ENCODE peak calls at places on chromosomes 2 and 18, in eight cellular contexts. One of them, this sample, is unnamed.

GRCh38 chr2:196125596-196125995 is 45.8 kb downstream of the STK17B start:
- DNase-seq in mucosa of descending colon: no peak
- DNase-seq in progenitor cell of endocrine pancreas: no peak
- DNase-seq in neural progenitor cell: no peak
- DNase-seq in IMR-90: no peak
- DNase-seq in foreskin fibroblast: no peak
- DNase-seq in cardiac muscle cell: no peak
- DNase-seq in cardiac fibroblast: peak
- DNase-seq in this sample: peak

GRCh38 chr18:23703987-23704384 is 14.7 kb downstream of the LAMA3 start:
- DNase-seq in cardiac fibroblast: no peak
- DNase-seq in mucosa of descending colon: no peak
- DNase-seq in cardiac muscle cell: no peak
- DNase-seq in IMR-90: no peak
- DNase-seq in progenitor cell of endocrine pancreas: no peak
- DNase-seq in neural progenitor cell: no peak
- DNase-seq in foreskin fibroblast: no peak
- DNase-seq in this sample: no peak

GRCh38 chr2:62467475-62468321 is 38.3 kb downstream of the TMEM17 start:
- DNase-seq in IMR-90: no peak
- DNase-seq in progenitor cell of endocrine pancreas: no peak
- DNase-seq in cardiac fibroblast: peak
- DNase-seq in neural progenitor cell: no peak
- DNase-seq in mucosa of descending colon: no peak
- DNase-seq in foreskin fibroblast: no peak
- DNase-seq in cardiac muscle cell: no peak
- DNase-seq in this sample: peak

GRCh38 chr2:28333606-28334526 is 58.8 kb upstream of the FOSL2 start:
- DNase-seq in cardiac muscle cell: no peak
- DNase-seq in progenitor cell of endocrine pancreas: no peak
- DNase-seq in IMR-90: no peak
- DNase-seq in cardiac fibroblast: peak
- DNase-seq in mucosa of descending colon: no peak
- DNase-seq in foreskin fibroblast: no peak
- DNase-seq in neural progenitor cell: no peak
- DNase-seq in this sample: no peak

GRCh38 chr2:9001229-9001628 is 2.3 kb downstream of the MBOAT2 start:
- DNase-seq in progenitor cell of endocrine pancreas: no peak
- DNase-seq in neural progenitor cell: no peak
- DNase-seq in foreskin fibroblast: peak
- DNase-seq in IMR-90: peak
- DNase-seq in cardiac muscle cell: no peak
- DNase-seq in mucosa of descending colon: peak
- DNase-seq in cardiac fibroblast: peak
- DNase-seq in this sample: peak

GRCh38 chr2:201642086-201642578 is 1.2 kb downstream of the TMEM237 start:
- DNase-seq in mucosa of descending colon: no peak
- DNase-seq in cardiac muscle cell: no peak
- DNase-seq in progenitor cell of endocrine pancreas: no peak
- DNase-seq in IMR-90: no peak
- DNase-seq in neural progenitor cell: no peak
- DNase-seq in foreskin fibroblast: no peak
- DNase-seq in cardiac fibroblast: no peak
- DNase-seq in this sample: no peak

GRCh38 chr2:106963156-106963555 is 77.2 kb upstream of the ST6GAL2 start:
- DNase-seq in mucosa of descending colon: no peak
- DNase-seq in cardiac muscle cell: no peak
- DNase-seq in progenitor cell of endocrine pancreas: no peak
- DNase-seq in IMR-90: no peak
- DNase-seq in cardiac fibroblast: peak
- DNase-seq in foreskin fibroblast: no peak
- DNase-seq in neural progenitor cell: no peak
- DNase-seq in this sample: peak

GRCh38 chr2:157439792-157440186 is 4.1 kb downstream of the CYTIP start:
- DNase-seq in cardiac muscle cell: no peak
- DNase-seq in mucosa of descending colon: peak
- DNase-seq in neural progenitor cell: no peak
- DNase-seq in foreskin fibroblast: no peak
- DNase-seq in IMR-90: no peak
- DNase-seq in cardiac fibroblast: no peak
- DNase-seq in progenitor cell of endocrine pancreas: no peak
- DNase-seq in this sample: no peak

GRCh38 chr2:241902357-241902991 is 32.9 kb downstream of the RTP5 start:
- DNase-seq in cardiac muscle cell: no peak
- DNase-seq in neural progenitor cell: no peak
- DNase-seq in mucosa of descending colon: no peak
- DNase-seq in cardiac fibroblast: no peak
- DNase-seq in progenitor cell of endocrine pancreas: no peak
- DNase-seq in foreskin fibroblast: no peak
- DNase-seq in IMR-90: no peak
- DNase-seq in this sample: no peak

GRCh38 chr18:2223859-2224258 is 347.4 kb downstream of the METTL4 start:
- DNase-seq in cardiac fibroblast: peak
- DNase-seq in cardiac muscle cell: peak
- DNase-seq in neural progenitor cell: peak
- DNase-seq in foreskin fibroblast: no peak
- DNase-seq in IMR-90: peak
- DNase-seq in progenitor cell of endocrine pancreas: no peak
- DNase-seq in mucosa of descending colon: peak
- DNase-seq in this sample: peak

GRCh38 chr18:75162467-75162866 is 46.5 kb downstream of the PTGR3 start:
- DNase-seq in mucosa of descending colon: no peak
- DNase-seq in cardiac fibroblast: peak
- DNase-seq in cardiac muscle cell: no peak
- DNase-seq in progenitor cell of endocrine pancreas: no peak
- DNase-seq in foreskin fibroblast: no peak
- DNase-seq in IMR-90: peak
- DNase-seq in neural progenitor cell: no peak
- DNase-seq in this sample: peak

DNA sequence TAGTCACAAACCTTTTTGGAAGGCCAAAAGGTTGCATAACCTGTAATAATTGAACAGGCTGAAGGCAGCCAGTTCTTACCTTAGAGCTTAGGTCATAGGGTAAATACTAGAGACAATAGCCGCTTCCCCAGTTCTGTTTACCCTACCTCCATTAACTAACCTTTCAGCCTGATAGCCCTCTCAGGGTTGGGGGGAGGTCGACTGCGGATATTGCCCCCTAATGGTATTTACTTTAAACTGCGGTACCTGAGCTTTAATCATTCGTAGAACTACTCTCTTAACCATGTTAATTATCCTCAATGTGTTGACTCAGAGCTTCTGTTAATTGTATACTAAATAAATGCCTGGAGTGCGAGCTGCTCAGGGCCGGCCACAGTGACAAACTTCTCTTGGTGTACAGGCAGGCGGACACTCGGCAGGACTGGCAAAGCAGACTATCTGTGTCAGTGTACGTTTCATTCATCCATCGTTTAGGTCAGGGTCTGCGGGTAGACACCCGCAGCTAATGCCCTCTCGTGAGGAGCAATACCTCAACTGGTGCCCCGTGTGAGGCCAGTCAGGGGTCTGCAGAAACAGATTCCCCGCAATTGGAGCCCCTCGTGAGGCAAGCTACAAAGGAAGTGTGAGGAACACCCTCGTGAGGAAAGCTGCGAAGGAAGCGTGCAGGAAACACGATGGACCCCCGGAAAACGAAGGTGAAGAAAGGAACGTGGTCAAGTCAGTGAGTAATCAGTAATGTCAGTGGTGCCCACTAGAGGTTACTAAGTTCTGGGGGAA is 115.3 kb upstream of the SCN7A start:
- DNase-seq in mucosa of descending colon: no peak
- DNase-seq in neural progenitor cell: no peak
- DNase-seq in cardiac muscle cell: no peak
- DNase-seq in progenitor cell of endocrine pancreas: no peak
- DNase-seq in foreskin fibroblast: no peak
- DNase-seq in IMR-90: no peak
- DNase-seq in cardiac fibroblast: no peak
- DNase-seq in this sample: no peak
- TF ChIP-seq CTCF in mucosa of descending colon: no peak
- TF ChIP-seq CTCF in neural progenitor cell: peak
- TF ChIP-seq CTCF in cardiac muscle cell: no peak
- TF ChIP-seq CTCF in progenitor cell of endocrine pancreas: no peak
- TF ChIP-seq CTCF in foreskin fibroblast: no peak
- TF ChIP-seq CTCF in IMR-90: no peak
- TF ChIP-seq CTCF in cardiac fibroblast: no peak
- TF ChIP-seq CTCF in this sample: no peak

GRCh38 chr2:162798407-162798806 is 40.2 kb downstream of the KCNH7 start:
- DNase-seq in cardiac fibroblast: no peak
- DNase-seq in neural progenitor cell: no peak
- DNase-seq in foreskin fibroblast: no peak
- DNase-seq in progenitor cell of endocrine pancreas: no peak
- DNase-seq in mucosa of descending colon: no peak
- DNase-seq in IMR-90: no peak
- DNase-seq in cardiac muscle cell: no peak
- DNase-seq in this sample: no peak

GRCh38 chr2:162795312-162795711 is 43.3 kb downstream of the KCNH7 start:
- DNase-seq in cardiac fibroblast: no peak
- DNase-seq in progenitor cell of endocrine pancreas: no peak
- DNase-seq in neural progenitor cell: peak
- DNase-seq in IMR-90: no peak
- DNase-seq in cardiac muscle cell: no peak
- DNase-seq in mucosa of descending colon: peak
- DNase-seq in foreskin fibroblast: no peak
- DNase-seq in this sample: no peak
- TF ChIP-seq CTCF in cardiac fibroblast: no peak
- TF ChIP-seq CTCF in progenitor cell of endocrine pancreas: no peak
- TF ChIP-seq CTCF in neural progenitor cell: peak
- TF ChIP-seq CTCF in IMR-90: no peak
- TF ChIP-seq CTCF in cardiac muscle cell: no peak
- TF ChIP-seq CTCF in mucosa of descending colon: no peak
- TF ChIP-seq CTCF in foreskin fibroblast: no peak
- TF ChIP-seq CTCF in this sample: no peak

DNA sequence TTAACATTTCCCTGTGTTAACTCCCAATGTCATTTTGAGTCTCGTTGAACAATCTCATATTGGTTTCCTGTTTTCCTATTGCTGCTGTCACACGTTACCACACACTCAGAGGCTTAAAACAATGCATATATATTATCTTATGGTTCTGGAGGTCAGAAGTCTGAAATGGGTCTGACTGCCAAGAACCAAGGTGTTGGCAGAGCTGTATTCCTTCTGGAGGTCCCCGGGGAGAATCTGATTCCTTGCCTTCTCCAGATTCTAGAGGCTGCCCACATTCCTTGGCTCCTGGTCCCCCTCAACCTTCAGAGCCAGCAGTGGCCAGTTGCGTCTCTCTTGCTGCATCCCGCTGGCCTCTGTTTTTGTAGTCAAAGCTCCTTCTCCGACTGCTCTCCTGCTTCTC is 17.5 kb downstream of the COL4A4 start:
- DNase-seq in cardiac fibroblast: peak
- DNase-seq in IMR-90: no peak
- DNase-seq in cardiac muscle cell: no peak
- DNase-seq in foreskin fibroblast: no peak
- DNase-seq in progenitor cell of endocrine pancreas: no peak
- DNase-seq in neural progenitor cell: no peak
- DNase-seq in mucosa of descending colon: no peak
- DNase-seq in this sample: no peak
- TF ChIP-seq CTCF in cardiac fibroblast: no peak
- TF ChIP-seq CTCF in IMR-90: no peak
- TF ChIP-seq CTCF in cardiac muscle cell: no peak
- TF ChIP-seq CTCF in foreskin fibroblast: no peak
- TF ChIP-seq CTCF in progenitor cell of endocrine pancreas: no peak
- TF ChIP-seq CTCF in neural progenitor cell: no peak
- TF ChIP-seq CTCF in mucosa of descending colon: no peak
- TF ChIP-seq CTCF in this sample: no peak

DNA sequence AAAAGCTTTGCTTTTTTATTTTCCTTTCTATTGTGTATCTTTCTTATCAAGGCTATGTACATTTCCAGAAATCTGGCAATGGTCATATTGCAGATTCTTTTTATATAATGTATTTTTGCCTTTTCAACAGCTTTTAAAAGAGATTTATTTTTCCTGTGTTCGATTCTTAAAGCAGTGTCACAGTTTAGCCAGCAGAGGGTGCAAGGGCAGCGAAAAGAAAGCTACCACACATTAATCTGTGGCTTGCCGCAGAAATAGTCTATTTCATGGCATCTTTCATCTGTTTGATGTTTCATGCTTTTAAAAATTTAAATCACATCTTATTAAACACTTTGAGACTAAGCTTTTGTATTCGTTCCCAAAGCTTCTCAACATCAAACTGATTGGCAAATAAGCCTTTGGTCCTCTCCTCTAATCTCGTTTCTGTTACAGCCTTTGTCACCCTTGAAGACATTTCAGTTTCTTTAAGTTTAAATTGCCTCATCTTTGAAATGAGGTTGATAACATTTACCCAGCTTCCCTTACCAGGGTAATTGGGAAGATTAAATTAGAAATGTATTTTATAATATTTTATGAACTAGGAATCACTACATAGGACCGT is 73.3 kb downstream of the PIK3C3 start:
- DNase-seq in IMR-90: peak
- DNase-seq in cardiac muscle cell: peak
- DNase-seq in cardiac fibroblast: peak
- DNase-seq in progenitor cell of endocrine pancreas: no peak
- DNase-seq in foreskin fibroblast: peak
- DNase-seq in mucosa of descending colon: peak
- DNase-seq in neural progenitor cell: peak
- DNase-seq in this sample: peak
- TF ChIP-seq CTCF in IMR-90: peak
- TF ChIP-seq CTCF in cardiac muscle cell: peak
- TF ChIP-seq CTCF in cardiac fibroblast: peak
- TF ChIP-seq CTCF in progenitor cell of endocrine pancreas: peak
- TF ChIP-seq CTCF in foreskin fibroblast: peak
- TF ChIP-seq CTCF in mucosa of descending colon: peak
- TF ChIP-seq CTCF in neural progenitor cell: peak
- TF ChIP-seq CTCF in this sample: peak

GRCh38 chr18:49648811-49649210 is 87.0 kb downstream of the LIPG start:
- DNase-seq in neural progenitor cell: no peak
- DNase-seq in cardiac muscle cell: no peak
- DNase-seq in cardiac fibroblast: no peak
- DNase-seq in progenitor cell of endocrine pancreas: no peak
- DNase-seq in IMR-90: no peak
- DNase-seq in mucosa of descending colon: no peak
- DNase-seq in foreskin fibroblast: no peak
- DNase-seq in this sample: no peak
- TF ChIP-seq CTCF in neural progenitor cell: peak
- TF ChIP-seq CTCF in cardiac muscle cell: no peak
- TF ChIP-seq CTCF in cardiac fibroblast: peak
- TF ChIP-seq CTCF in progenitor cell of endocrine pancreas: peak
- TF ChIP-seq CTCF in IMR-90: no peak
- TF ChIP-seq CTCF in mucosa of descending colon: no peak
- TF ChIP-seq CTCF in foreskin fibroblast: no peak
- TF ChIP-seq CTCF in this sample: peak

DNA sequence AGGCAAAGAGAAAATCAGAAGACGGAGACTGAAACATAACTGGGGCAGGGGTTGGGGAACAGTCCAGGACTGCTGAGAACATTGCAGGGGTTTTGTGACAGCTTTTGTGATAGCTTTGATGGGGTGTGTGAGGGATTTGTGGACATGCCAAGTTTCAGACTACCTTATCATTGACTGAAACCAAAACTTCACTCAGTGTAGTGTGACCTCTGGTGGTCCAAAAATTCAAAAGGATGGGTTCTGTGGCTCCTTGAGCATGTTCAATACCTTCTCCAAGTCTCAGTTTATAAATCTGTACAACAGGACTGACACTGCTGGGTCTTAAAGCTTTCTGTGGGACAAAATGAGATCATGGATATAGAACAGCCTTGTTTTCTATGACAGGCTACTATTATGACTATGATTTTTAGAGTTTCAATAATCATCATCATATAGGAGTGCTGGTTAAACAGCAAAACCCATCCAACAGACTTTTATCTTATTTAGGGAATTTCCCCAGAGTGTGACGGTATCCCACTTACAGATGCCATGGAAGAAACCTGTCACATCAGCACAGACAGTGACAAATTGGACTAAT is 259.2 kb upstream of the SLC14A2 start:
- DNase-seq in cardiac fibroblast: peak
- DNase-seq in progenitor cell of endocrine pancreas: no peak
- DNase-seq in cardiac muscle cell: no peak
- DNase-seq in neural progenitor cell: no peak
- DNase-seq in IMR-90: no peak
- DNase-seq in foreskin fibroblast: no peak
- DNase-seq in mucosa of descending colon: no peak
- DNase-seq in this sample: no peak
- TF ChIP-seq CTCF in cardiac fibroblast: no peak
- TF ChIP-seq CTCF in progenitor cell of endocrine pancreas: no peak
- TF ChIP-seq CTCF in cardiac muscle cell: no peak
- TF ChIP-seq CTCF in neural progenitor cell: peak
- TF ChIP-seq CTCF in IMR-90: no peak
- TF ChIP-seq CTCF in foreskin fibroblast: no peak
- TF ChIP-seq CTCF in mucosa of descending colon: no peak
- TF ChIP-seq CTCF in this sample: no peak